ENCODE peak calls at places on chromosome 1, in ten cellular contexts. X is T-cell; I is fibroblast of gingiva; W is stimulated activated naive CD8-positive, alpha-beta T cell treated with anti-CD3 and anti-CD28 coated beads, Interleukin-15, Interleukin-2, amounts not matched to agents 100 U/mL and 50 U/mL, for 24 hours; L is Panc1; R is NCI-H2171 treated with DMSO at 0.1 percent for 48 hours; Y is HuH-7; K is left cardiac atrium; P is foreskin melanocyte; V is PC-3. Q is an unnamed sample.
A peak's percentile ranks its signal among the peaks of the same experiment; 100 is the strongest.

GRCh38 chr1:53134961-53135734 is 7.3 kb downstream of the SLC1A7 start:
- DNase-seq in X (no peak), I (peak; percentile 48), W (no peak), L (no peak), R (peak; percentile 98), Y (no peak), K (peak; percentile 66), P (no peak), V (no peak), Q (no peak)

GRCh38 chr1:117861694-117862093 is 67.7 kb downstream of the GDAP2 start:
- DNase-seq in X (no peak), I (no peak), W (no peak), L (no peak), R (peak; percentile 58), Y (no peak), K (no peak), P (no peak), V (no peak), Q (no peak)

GRCh38 chr1:102434421-102434820 is 437.7 kb upstream of the OLFM3 start:
- DNase-seq in X (no peak), I (no peak), W (no peak), L (peak; percentile 2), R (peak; percentile 58), Y (no peak), K (no peak), P (peak; percentile 1), V (peak; percentile 44), Q (no peak)

GRCh38 chr1:16617778-16618580 is 4.6 kb upstream of the NBPF1 start:
- DNase-seq in X (no peak), I (no peak), W (no peak), L (no peak), R (no peak), Y (no peak), K (no peak), P (no peak), V (no peak), Q (no peak)

GRCh38 chr1:215201301-215201700 is 118.8 kb downstream of the KCNK2 start:
- DNase-seq in X (no peak), I (no peak), W (no peak), L (no peak), R (no peak), Y (no peak), K (no peak), P (peak; percentile 20), V (no peak), Q (no peak)

GRCh38 chr1:221576268-221576667 is 165.6 kb downstream of the DUSP10 start:
- DNase-seq in X (no peak), I (peak; percentile 46), W (no peak), L (no peak), R (no peak), Y (no peak), K (no peak), P (no peak), V (peak; percentile 84), Q (no peak)

GRCh38 chr1:109239580-109240068 is 9.7 kb upstream of the CELSR2 start:
- DNase-seq in X (no peak), I (peak; percentile 27), W (no peak), L (no peak), R (peak; percentile 48), Y (no peak), K (no peak), P (no peak), V (peak; percentile 46), Q (no peak)

GRCh38 chr1:66725885-66726665 is 26.2 kb upstream of the DYNLT5 start:
- DNase-seq in X (no peak), I (peak; percentile 99), W (peak; percentile 55), L (peak; percentile 70), R (peak; percentile 38), Y (peak; percentile 49), K (peak; percentile 24), P (peak; percentile 66), V (peak; percentile 78), Q (peak; percentile 54)

GRCh38 chr1:9004731-9005708 is 21.2 kb downstream of the SLC2A7 start:
- DNase-seq in X (peak; percentile 63), I (peak; percentile 83), W (peak; percentile 92), L (no peak), R (no peak), Y (peak; percentile 78), K (peak; percentile 84), P (peak; percentile 61), V (peak; percentile 84), Q (peak; percentile 78)

GRCh38 chr1:220307528-220308100 is 35.4 kb upstream of the RAB3GAP2 start:
- DNase-seq in X (no peak), I (no peak), W (no peak), L (no peak), R (no peak), Y (no peak), K (no peak), P (no peak), V (no peak), Q (no peak)

GRCh38 chr1:71049951-71050598 is 2.5 kb upstream of the PTGER3 start:
- DNase-seq in X (no peak), I (peak; percentile 59), W (no peak), L (peak; percentile 60), R (peak; percentile 74), Y (peak; percentile 65), K (no peak), P (peak; percentile 68), V (peak; percentile 80), Q (no peak)

GRCh38 chr1:200877839-200878551 is 5.2 kb downstream of the GPR25 start:
- DNase-seq in X (no peak), I (no peak), W (peak; percentile 62), L (no peak), R (no peak), Y (no peak), K (no peak), P (no peak), V (no peak), Q (no peak)

Q was measured in activated T-helper 1 cell treated with anti-CD3 and anti-CD28 coated beads, Interleukin-12 subunit alpha, Interleukin-12 subunit beta, Interleukin-2, Interleukin-4 antibody, amounts not matched to agents 30 ng/mL and 10 ng/mL and 1 ng/mL, durations not matched to agents 14 hours and 24 hours and 36 hours.